ENCODE peak calls at places on chromosomes 13 and 19, in ten cellular contexts. X is A549, C is transverse colon, L is osteoblast, Z is trophoblast cell, G is epithelial cell of esophagus, H is skeletal muscle cell, T is brain microvascular endothelial cell, Q is fibroblast of mammary gland, V is cardiac muscle cell. W is an unnamed sample.

GRCh38 chr13:97212540-97213146 is 9.5 kb upstream of the MBNL2 start:
- DNase-seq in L (no peak), X (peak; percentile 32), H (no peak), Q (peak; percentile 58), T (peak; percentile 60), G (peak; percentile 54), V (no peak), C (peak; percentile 36), Z (peak; percentile 71), W (no peak)

GRCh38 chr19:36267061-36267845 is 52.3 kb downstream of the ZNF146 start:
- DNase-seq in C (no peak), T (no peak), L (peak; percentile 78), Z (no peak), V (no peak), Q (no peak), H (no peak), X (no peak), G (no peak), W (no peak)

GRCh38 chr19:55373993-55374757 is 2.5 kb upstream of the TMEM190 start:
- DNase-seq in L (peak; percentile 95), G (no peak), H (peak; percentile 26), X (peak; percentile 75), Z (no peak), Q (peak; percentile 44), V (no peak), C (no peak), T (no peak), W (no peak)

GRCh38 chr19:52343548-52343947 is 7.5 kb downstream of the ZNF610 start:
- DNase-seq in G (peak; percentile 20), Z (peak; percentile 38), X (no peak), Q (peak; percentile 31), C (peak; percentile 9), T (peak; percentile 2), V (peak; percentile 98), H (no peak), L (no peak), W (no peak)

GRCh38 chr13:27960362-27961226 is 8.5 kb downstream of the CDX2 start:
- DNase-seq in L (peak; percentile 94), Q (peak; percentile 22), T (peak; percentile 34), X (peak; percentile 55), G (peak; percentile 29), C (peak; percentile 88), Z (no peak), H (no peak), V (peak; percentile 50), W (no peak)

GRCh38 chr13:25252229-25252628 is 35.1 kb downstream of the MTMR6 start:
- DNase-seq in Q (no peak), T (no peak), G (no peak), V (no peak), L (no peak), H (no peak), X (no peak), Z (no peak), C (no peak), W (no peak)

GRCh38 chr19:54893406-54893805 is 12.5 kb upstream of the NCR1 start:
- DNase-seq in Q (no peak), G (no peak), H (no peak), L (no peak), X (no peak), T (no peak), V (no peak), C (no peak), Z (peak; percentile 18), W (no peak)

GRCh38 chr13:48574036-48574796 is 41.3 kb upstream of the RCBTB2 start:
- DNase-seq in Q (no peak), Z (no peak), G (peak; percentile 46), H (no peak), L (no peak), X (no peak), V (no peak), T (no peak), C (no peak), W (no peak)

GRCh38 chr13:96053003-96053703 is at the start of gene UGGT2:
- DNase-seq in G (peak; percentile 94), T (peak; percentile 91), L (peak; percentile 99), V (peak; percentile 94), Q (peak; percentile 94), H (peak; percentile 90), Z (peak; percentile 97), C (peak; percentile 97), X (peak; percentile 91), W (peak; percentile 88)

GRCh38 chr13:20475927-20476691 is 49.5 kb downstream of the CRYL1 start:
- DNase-seq in G (no peak), V (no peak), T (no peak), H (no peak), Q (no peak), L (no peak), C (peak; percentile 59), Z (no peak), X (no peak), W (no peak)

GRCh38 chr19:49507803-49508494 is 4.5 kb upstream of the FCGRT start:
- DNase-seq in G (no peak), H (no peak), C (no peak), L (peak; percentile 58), Q (no peak), V (no peak), T (no peak), Z (no peak), X (no peak), W (no peak)

GRCh38 chr13:26946675-26947342 is 186.2 kb upstream of the GPR12 start:
- DNase-seq in V (peak; percentile 75), H (no peak), T (peak; percentile 31), L (peak; percentile 87), Q (peak; percentile 62), G (peak; percentile 63), X (peak; percentile 50), Z (peak; percentile 15), C (no peak), W (no peak)

GRCh38 chr13:73000027-73000674 is 58.7 kb upstream of the KLF5 start:
- DNase-seq in G (peak; percentile 90), V (peak; percentile 1), L (peak; percentile 41), X (no peak), Z (no peak), H (no peak), Q (peak; percentile 2), C (no peak), T (no peak), W (no peak)

GRCh38 chr19:7705387-7706187 is 3.7 kb upstream of the FCER2 start:
- DNase-seq in H (no peak), G (no peak), Q (no peak), T (no peak), L (peak; percentile 46), C (peak; percentile 72), X (no peak), Z (peak; percentile 13), V (no peak), W (no peak)

GRCh38 chr13:111519041-111519440 is 198.6 kb downstream of the TEX29 start:
- DNase-seq in V (no peak), C (no peak), T (no peak), Z (no peak), L (no peak), H (no peak), X (no peak), G (no peak), Q (no peak), W (no peak)

GRCh38 chr13:74305876-74306275 is 171.7 kb upstream of the KLF12 start:
- DNase-seq in X (no peak), Q (peak; percentile 7), Z (no peak), T (no peak), C (no peak), G (peak; percentile 47), L (no peak), V (no peak), H (no peak), W (no peak)

GRCh38 chr19:3479177-3479818 is 1.0 kb downstream of the SMIM24 start:
- DNase-seq in T (no peak), X (no peak), V (peak; percentile 29), Z (no peak), L (peak; percentile 86), H (no peak), C (peak; percentile 37), Q (peak; percentile 27), G (no peak), W (no peak)

GRCh38 chr13:83730674-83731073 is 151.6 kb downstream of the SLITRK1 start:
- DNase-seq in X (no peak), C (no peak), Q (no peak), G (peak; percentile 9), V (no peak), L (no peak), H (no peak), T (no peak), Z (no peak), W (no peak)

GRCh38 chr19:33063356-33064116 is 1.2 kb downstream of the RHPN2 start:
- DNase-seq in C (peak; percentile 78), L (peak; percentile 79), Z (no peak), G (no peak), Q (peak; percentile 18), V (peak; percentile 49), T (no peak), X (no peak), H (no peak), W (no peak)

GRCh38 chr19:6532244-6532999 is 1.6 kb downstream of the TNFSF9 start:
- DNase-seq in H (no peak), C (no peak), G (peak; percentile 30), X (no peak), Z (no peak), L (peak; percentile 83), Q (no peak), T (no peak), V (no peak), W (no peak)
- H3K4me3 ChIP-seq in H (peak overlapping the region; percentile 7), C (no peak overlapping the region), G (peak overlapping the region; percentile 93), X (peak overlapping the region; percentile 76), Z (peak overlapping the region; percentile 20), L (no peak overlapping the region), Q (no peak overlapping the region), T (no peak overlapping the region), V (no peak overlapping the region), W (peak overlapping the region; percentile 92)

DNA sequence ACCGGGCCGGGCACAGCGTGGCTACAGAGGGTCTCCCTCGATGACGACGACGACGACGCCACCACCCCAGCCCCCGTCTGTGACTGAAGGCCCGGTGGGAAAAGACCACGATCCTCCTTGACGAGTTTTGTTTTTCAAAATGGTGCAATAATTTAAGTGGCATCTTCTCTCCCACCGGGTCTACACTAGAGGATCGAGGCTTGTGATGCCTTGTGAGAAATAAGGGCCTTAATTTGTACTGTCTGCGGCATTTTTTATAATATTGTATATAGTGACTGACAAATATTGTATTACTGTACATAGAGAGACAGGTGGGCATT is 2.5 kb downstream of the KLF2 start:
- DNase-seq in X (no peak), T (no peak), V (no peak), C (no peak), G (no peak), Q (no peak), L (peak; percentile 82), Z (no peak), H (no peak), W (no peak)
- H3K4me3 ChIP-seq in X (no peak overlapping the region), T (peak overlapping the region; percentile 83), V (no peak overlapping the region), C (no peak overlapping the region), G (no peak overlapping the region), Q (no peak overlapping the region), L (peak overlapping the region; percentile 91), Z (no peak overlapping the region), H (no peak overlapping the region), W (peak overlapping the region; percentile 56)

GRCh38 chr19:14528419-14529253 is 758 bp upstream of the TECR start:
- DNase-seq in Z (no peak), G (no peak), V (no peak), C (no peak), Q (peak; percentile 36), H (no peak), T (no peak), L (no peak), X (no peak), W (no peak)
- H3K4me3 ChIP-seq in Z (peak overlapping the region; percentile 71), G (peak overlapping the region; percentile 59), V (peak overlapping the region; percentile 30), C (peak overlapping the region; percentile 50), Q (peak overlapping the region; percentile 60), H (peak overlapping the region; percentile 98), T (peak overlapping the region; percentile 73), L (peak overlapping the region; percentile 91), X (peak overlapping the region; percentile 59), W (peak overlapping the region; percentile 71)

GRCh38 chr19:1129535-1129934 is 25.7 kb downstream of the GPX4 start:
- DNase-seq in C (no peak), V (no peak), G (no peak), T (no peak), Z (no peak), L (no peak), X (no peak), Q (no peak), H (no peak), W (no peak)
- H3K4me3 ChIP-seq in C (no peak overlapping the region), V (no peak overlapping the region), G (no peak overlapping the region), T (no peak overlapping the region), Z (no peak overlapping the region), L (no peak overlapping the region), X (no peak overlapping the region), Q (no peak overlapping the region), H (no peak overlapping the region), W (no peak overlapping the region)